ENCODE peak calls at places on chromosomes 6 and 20, in five cellular contexts. One of them, this sample, is unnamed.

GRCh38 chr6:1498491-1499113 is 109.2 kb downstream of the FOXF2 start:
- DNase-seq in T1000: no peak
- DNase-seq in stimulated activated CD8-positive, alpha-beta memory T cell treated with anti-CD3 and anti-CD28 coated beads, Interleukin-15, amount 100 ng/mL, for 24 hours: no peak
- DNase-seq in tibial artery: no peak
- DNase-seq in KG1: no peak
- DNase-seq in this sample: no peak

GRCh38 chr20:64099880-64100565 is 7.3 kb downstream of the NPBWR2 start:
- DNase-seq in T1000: no peak
- DNase-seq in stimulated activated CD8-positive, alpha-beta memory T cell treated with anti-CD3 and anti-CD28 coated beads, Interleukin-15, amount 100 ng/mL, for 24 hours: no peak
- DNase-seq in tibial artery: no peak
- DNase-seq in KG1: no peak
- DNase-seq in this sample: no peak

GRCh38 chr20:63187338-63188158 is 28.4 kb downstream of the YTHDF1 start:
- DNase-seq in T1000: no peak
- DNase-seq in stimulated activated CD8-positive, alpha-beta memory T cell treated with anti-CD3 and anti-CD28 coated beads, Interleukin-15, amount 100 ng/mL, for 24 hours: no peak
- DNase-seq in tibial artery: no peak
- DNase-seq in KG1: no peak
- DNase-seq in this sample: no peak

GRCh38 chr6:109358204-109358603 is 24.1 kb downstream of the CD164 start:
- DNase-seq in T1000: no peak
- DNase-seq in stimulated activated CD8-positive, alpha-beta memory T cell treated with anti-CD3 and anti-CD28 coated beads, Interleukin-15, amount 100 ng/mL, for 24 hours: no peak
- DNase-seq in tibial artery: no peak
- DNase-seq in KG1: no peak
- DNase-seq in this sample: no peak

GRCh38 chr6:135085700-135086413 is 31.2 kb upstream of the HBS1L start:
- DNase-seq in T1000: no peak
- DNase-seq in stimulated activated CD8-positive, alpha-beta memory T cell treated with anti-CD3 and anti-CD28 coated beads, Interleukin-15, amount 100 ng/mL, for 24 hours: no peak
- DNase-seq in tibial artery: no peak
- DNase-seq in KG1: no peak
- DNase-seq in this sample: no peak

GRCh38 chr6:111711989-111712388 is 106.3 kb upstream of the TRAF3IP2 start:
- DNase-seq in T1000: no peak
- DNase-seq in stimulated activated CD8-positive, alpha-beta memory T cell treated with anti-CD3 and anti-CD28 coated beads, Interleukin-15, amount 100 ng/mL, for 24 hours: no peak
- DNase-seq in tibial artery: no peak
- DNase-seq in KG1: no peak
- DNase-seq in this sample: no peak

GRCh38 chr20:40326794-40327193 is 362.2 kb downstream of the MAFB start:
- DNase-seq in T1000: no peak
- DNase-seq in stimulated activated CD8-positive, alpha-beta memory T cell treated with anti-CD3 and anti-CD28 coated beads, Interleukin-15, amount 100 ng/mL, for 24 hours: no peak
- DNase-seq in tibial artery: no peak
- DNase-seq in KG1: no peak
- DNase-seq in this sample: no peak

GRCh38 chr6:87789198-87789899 is 87.3 kb upstream of the AKIRIN2 start:
- DNase-seq in T1000: no peak
- DNase-seq in stimulated activated CD8-positive, alpha-beta memory T cell treated with anti-CD3 and anti-CD28 coated beads, Interleukin-15, amount 100 ng/mL, for 24 hours: no peak
- DNase-seq in tibial artery: peak
- DNase-seq in KG1: no peak
- DNase-seq in this sample: no peak

GRCh38 chr20:13736792-13737191 is 47.9 kb downstream of the ESF1 start:
- DNase-seq in T1000: no peak
- DNase-seq in stimulated activated CD8-positive, alpha-beta memory T cell treated with anti-CD3 and anti-CD28 coated beads, Interleukin-15, amount 100 ng/mL, for 24 hours: no peak
- DNase-seq in tibial artery: no peak
- DNase-seq in KG1: no peak
- DNase-seq in this sample: no peak

GRCh38 chr20:30168025-30168799 is 1089.3 kb upstream of the DEFB115 start:
- DNase-seq in T1000: no peak
- DNase-seq in stimulated activated CD8-positive, alpha-beta memory T cell treated with anti-CD3 and anti-CD28 coated beads, Interleukin-15, amount 100 ng/mL, for 24 hours: no peak
- DNase-seq in tibial artery: no peak
- DNase-seq in KG1: no peak
- DNase-seq in this sample: no peak

GRCh38 chr20:13147071-13147961 is 73.8 kb upstream of the ISM1 start:
- DNase-seq in T1000: no peak
- DNase-seq in stimulated activated CD8-positive, alpha-beta memory T cell treated with anti-CD3 and anti-CD28 coated beads, Interleukin-15, amount 100 ng/mL, for 24 hours: no peak
- DNase-seq in tibial artery: no peak
- DNase-seq in KG1: no peak
- DNase-seq in this sample: no peak

GRCh38 chr20:46164166-46164565 is 46.1 kb downstream of the CD40 start:
- DNase-seq in T1000: no peak
- DNase-seq in stimulated activated CD8-positive, alpha-beta memory T cell treated with anti-CD3 and anti-CD28 coated beads, Interleukin-15, amount 100 ng/mL, for 24 hours: no peak
- DNase-seq in tibial artery: no peak
- DNase-seq in KG1: no peak
- DNase-seq in this sample: no peak

GRCh38 chr6:73695619-73696421 is at the start of gene CD109:
- DNase-seq in T1000: peak
- DNase-seq in stimulated activated CD8-positive, alpha-beta memory T cell treated with anti-CD3 and anti-CD28 coated beads, Interleukin-15, amount 100 ng/mL, for 24 hours: peak
- DNase-seq in tibial artery: peak
- DNase-seq in KG1: peak
- DNase-seq in this sample: peak

GRCh38 chr20:45969712-45970634 is 2.0 kb downstream of the ZNF335 start:
- DNase-seq in T1000: peak
- DNase-seq in stimulated activated CD8-positive, alpha-beta memory T cell treated with anti-CD3 and anti-CD28 coated beads, Interleukin-15, amount 100 ng/mL, for 24 hours: no peak
- DNase-seq in tibial artery: no peak
- DNase-seq in KG1: no peak
- DNase-seq in this sample: no peak

GRCh38 chr6:33875696-33876095 is 71.9 kb upstream of the MLN start:
- DNase-seq in T1000: no peak
- DNase-seq in stimulated activated CD8-positive, alpha-beta memory T cell treated with anti-CD3 and anti-CD28 coated beads, Interleukin-15, amount 100 ng/mL, for 24 hours: no peak
- DNase-seq in tibial artery: no peak
- DNase-seq in KG1: no peak
- DNase-seq in this sample: no peak

GRCh38 chr6:31791324-31792089 is 4.0 kb downstream of the VARS1 start:
- DNase-seq in T1000: no peak
- DNase-seq in stimulated activated CD8-positive, alpha-beta memory T cell treated with anti-CD3 and anti-CD28 coated beads, Interleukin-15, amount 100 ng/mL, for 24 hours: no peak
- DNase-seq in tibial artery: no peak
- DNase-seq in KG1: no peak
- DNase-seq in this sample: peak

GRCh38 chr6:22888147-22888831 is 318.9 kb downstream of the HDGFL1 start:
- DNase-seq in T1000: no peak
- DNase-seq in stimulated activated CD8-positive, alpha-beta memory T cell treated with anti-CD3 and anti-CD28 coated beads, Interleukin-15, amount 100 ng/mL, for 24 hours: no peak
- DNase-seq in tibial artery: no peak
- DNase-seq in KG1: no peak
- DNase-seq in this sample: no peak

GRCh38 chr6:125923371-125923877 is 33.1 kb upstream of the HINT3 start:
- DNase-seq in T1000: no peak
- DNase-seq in stimulated activated CD8-positive, alpha-beta memory T cell treated with anti-CD3 and anti-CD28 coated beads, Interleukin-15, amount 100 ng/mL, for 24 hours: no peak
- DNase-seq in tibial artery: no peak
- DNase-seq in KG1: no peak
- DNase-seq in this sample: no peak

GRCh38 chr20:62252342-62252966 is 14.1 kb downstream of the OSBPL2 start:
- DNase-seq in T1000: no peak
- DNase-seq in stimulated activated CD8-positive, alpha-beta memory T cell treated with anti-CD3 and anti-CD28 coated beads, Interleukin-15, amount 100 ng/mL, for 24 hours: no peak
- DNase-seq in tibial artery: no peak
- DNase-seq in KG1: no peak
- DNase-seq in this sample: no peak

GRCh38 chr20:36344517-36345132 is 38.5 kb downstream of the DLGAP4 start:
- DNase-seq in T1000: peak
- DNase-seq in stimulated activated CD8-positive, alpha-beta memory T cell treated with anti-CD3 and anti-CD28 coated beads, Interleukin-15, amount 100 ng/mL, for 24 hours: no peak
- DNase-seq in tibial artery: no peak
- DNase-seq in KG1: no peak
- DNase-seq in this sample: peak

GRCh38 chr20:41221614-41222218 is 84.4 kb downstream of the PLCG1 start:
- DNase-seq in T1000: no peak
- DNase-seq in stimulated activated CD8-positive, alpha-beta memory T cell treated with anti-CD3 and anti-CD28 coated beads, Interleukin-15, amount 100 ng/mL, for 24 hours: no peak
- DNase-seq in tibial artery: no peak
- DNase-seq in KG1: no peak
- DNase-seq in this sample: no peak

GRCh38 chr6:141988327-141988726 is 144.4 kb upstream of the GJE1 start:
- DNase-seq in T1000: no peak
- DNase-seq in stimulated activated CD8-positive, alpha-beta memory T cell treated with anti-CD3 and anti-CD28 coated beads, Interleukin-15, amount 100 ng/mL, for 24 hours: no peak
- DNase-seq in tibial artery: no peak
- DNase-seq in KG1: no peak
- DNase-seq in this sample: no peak

GRCh38 chr6:70103798-70104197 is 199.1 kb downstream of the COL9A1 start:
- DNase-seq in T1000: no peak
- DNase-seq in stimulated activated CD8-positive, alpha-beta memory T cell treated with anti-CD3 and anti-CD28 coated beads, Interleukin-15, amount 100 ng/mL, for 24 hours: no peak
- DNase-seq in tibial artery: no peak
- DNase-seq in KG1: no peak
- DNase-seq in this sample: no peak

GRCh38 chr20:2518096-2518495 is 9.4 kb upstream of the ZNF343 start:
- DNase-seq in T1000: no peak
- DNase-seq in stimulated activated CD8-positive, alpha-beta memory T cell treated with anti-CD3 and anti-CD28 coated beads, Interleukin-15, amount 100 ng/mL, for 24 hours: no peak
- DNase-seq in tibial artery: no peak
- DNase-seq in KG1: no peak
- DNase-seq in this sample: no peak

GRCh38 chr6:55276745-55277627 is 50.3 kb upstream of the GFRAL start:
- DNase-seq in T1000: peak
- DNase-seq in stimulated activated CD8-positive, alpha-beta memory T cell treated with anti-CD3 and anti-CD28 coated beads, Interleukin-15, amount 100 ng/mL, for 24 hours: no peak
- DNase-seq in tibial artery: no peak
- DNase-seq in KG1: peak
- DNase-seq in this sample: peak

GRCh38 chr20:43977252-43977651 is 62.6 kb downstream of the TOX2 start:
- DNase-seq in T1000: no peak
- DNase-seq in stimulated activated CD8-positive, alpha-beta memory T cell treated with anti-CD3 and anti-CD28 coated beads, Interleukin-15, amount 100 ng/mL, for 24 hours: no peak
- DNase-seq in tibial artery: no peak
- DNase-seq in KG1: no peak
- DNase-seq in this sample: no peak

GRCh38 chr20:32474967-32475819 is 109.9 kb downstream of the NOL4L start:
- DNase-seq in T1000: peak
- DNase-seq in stimulated activated CD8-positive, alpha-beta memory T cell treated with anti-CD3 and anti-CD28 coated beads, Interleukin-15, amount 100 ng/mL, for 24 hours: no peak
- DNase-seq in tibial artery: peak
- DNase-seq in KG1: no peak
- DNase-seq in this sample: peak

GRCh38 chr6:137159912-137160311 is 13.5 kb downstream of the IL22RA2 start:
- DNase-seq in T1000: no peak
- DNase-seq in stimulated activated CD8-positive, alpha-beta memory T cell treated with anti-CD3 and anti-CD28 coated beads, Interleukin-15, amount 100 ng/mL, for 24 hours: no peak
- DNase-seq in tibial artery: no peak
- DNase-seq in KG1: no peak
- DNase-seq in this sample: no peak

GRCh38 chr6:106444777-106445507 is 84.4 kb downstream of the CRYBG1 start:
- DNase-seq in T1000: peak
- DNase-seq in stimulated activated CD8-positive, alpha-beta memory T cell treated with anti-CD3 and anti-CD28 coated beads, Interleukin-15, amount 100 ng/mL, for 24 hours: no peak
- DNase-seq in tibial artery: no peak
- DNase-seq in KG1: peak
- DNase-seq in this sample: no peak

GRCh38 chr6:108115598-108116058 is 41.1 kb upstream of the OSTM1 start:
- DNase-seq in T1000: no peak
- DNase-seq in stimulated activated CD8-positive, alpha-beta memory T cell treated with anti-CD3 and anti-CD28 coated beads, Interleukin-15, amount 100 ng/mL, for 24 hours: no peak
- DNase-seq in tibial artery: peak
- DNase-seq in KG1: no peak
- DNase-seq in this sample: no peak

GRCh38 chr6:90494067-90494773 is 92.7 kb downstream of the MAP3K7 start:
- DNase-seq in T1000: no peak
- DNase-seq in stimulated activated CD8-positive, alpha-beta memory T cell treated with anti-CD3 and anti-CD28 coated beads, Interleukin-15, amount 100 ng/mL, for 24 hours: no peak
- DNase-seq in tibial artery: no peak
- DNase-seq in KG1: no peak
- DNase-seq in this sample: no peak

GRCh38 chr6:10276106-10276505 is 138.8 kb downstream of the TFAP2A start:
- DNase-seq in T1000: no peak
- DNase-seq in stimulated activated CD8-positive, alpha-beta memory T cell treated with anti-CD3 and anti-CD28 coated beads, Interleukin-15, amount 100 ng/mL, for 24 hours: no peak
- DNase-seq in tibial artery: no peak
- DNase-seq in KG1: no peak
- DNase-seq in this sample: no peak

GRCh38 chr6:26087284-26088115 is at the start of gene HFE:
- DNase-seq in T1000: peak
- DNase-seq in stimulated activated CD8-positive, alpha-beta memory T cell treated with anti-CD3 and anti-CD28 coated beads, Interleukin-15, amount 100 ng/mL, for 24 hours: no peak
- DNase-seq in tibial artery: peak
- DNase-seq in KG1: no peak
- DNase-seq in this sample: peak

This sample was measured in mesothelial cell of epicardium.